ENCODE peak calls at places on chromosome 19, in five cellular contexts. G, V, J, O and N are unnamed samples.

GRCh38 chr19:19602136-19602712 is 16.3 kb downstream of the PBX4 start:
- DNase-seq in G (no peak), V (no peak), J (peak; percentile 77), O (no peak), N (no peak)

GRCh38 chr19:10919352-10920287 is 8.8 kb downstream of the YIPF2 start:
- DNase-seq in G (no peak), V (no peak), J (no peak), O (no peak), N (no peak)

GRCh38 chr19:32652893-32653625 is 21.9 kb downstream of the ANKRD27 start:
- DNase-seq in G (no peak), V (peak; percentile 85), J (peak; percentile 76), O (no peak), N (peak; percentile 87)

GRCh38 chr19:31377736-31378135 is 28.5 kb upstream of the TSHZ3 start:
- DNase-seq in G (no peak), V (no peak), J (no peak), O (no peak), N (no peak)

GRCh38 chr19:19113040-19113541 is 25.2 kb downstream of the TMEM161A start:
- DNase-seq in G (peak; percentile 68), V (no peak), J (no peak), O (peak; percentile 21), N (no peak)

GRCh38 chr19:4606921-4607678 is 32.2 kb upstream of the TNFAIP8L1 start:
- DNase-seq in G (peak; percentile 78), V (no peak), J (no peak), O (no peak), N (peak; percentile 73)

GRCh38 chr19:14031719-14032480 is at the start of gene IL27RA:
- DNase-seq in G (peak; percentile 80), V (peak; percentile 19), J (peak; percentile 59), O (peak; percentile 85), N (peak; percentile 69)

GRCh38 chr19:35712910-35713845 is 4.6 kb upstream of the KMT2B start:
- DNase-seq in G (peak; percentile 32), V (no peak), J (no peak), O (no peak), N (no peak)

GRCh38 chr19:4714016-4714415 is 9.6 kb downstream of the DPP9 start:
- DNase-seq in G (no peak), V (no peak), J (no peak), O (no peak), N (no peak)

GRCh38 chr19:6457958-6458694 is 1.5 kb downstream of the SLC25A23 start:
- DNase-seq in G (no peak), V (peak; percentile 12), J (no peak), O (peak; percentile 58), N (no peak)

GRCh38 chr19:3790941-3791340 is 4.8 kb upstream of the MATK start:
- DNase-seq in G (no peak), V (no peak), J (no peak), O (no peak), N (no peak)

GRCh38 chr19:13723206-13723605 is 41.1 kb upstream of the MRI1 start:
- DNase-seq in G (no peak), V (no peak), J (no peak), O (no peak), N (no peak)

GRCh38 chr19:7575426-7576040 is 20.1 kb upstream of the CAMSAP3 start:
- DNase-seq in G (no peak), V (no peak), J (no peak), O (no peak), N (no peak)

GRCh38 chr19:3834349-3835054 is 34.3 kb downstream of the ZFR2 start:
- DNase-seq in G (no peak), V (no peak), J (no peak), O (no peak), N (no peak)

GRCh38 chr19:6718741-6719539 is 1.5 kb downstream of the C3 start:
- DNase-seq in G (peak; percentile 92), V (no peak), J (no peak), O (peak; percentile 86), N (no peak)

GRCh38 chr19:19937403-19937802 is 36.7 kb downstream of the ZNF93 start:
- DNase-seq in G (no peak), V (no peak), J (no peak), O (peak; percentile 32), N (no peak)

GRCh38 chr19:33376423-33376822 is 2.9 kb downstream of the CEBPG start:
- DNase-seq in G (no peak), V (no peak), J (peak; percentile 96), O (no peak), N (peak; percentile 90)

GRCh38 chr19:17206736-17207581 is 8.2 kb upstream of the USE1 start:
- DNase-seq in G (no peak), V (no peak), J (no peak), O (no peak), N (no peak)

GRCh38 chr19:11299946-11300810 is 4.2 kb downstream of the TSPAN16 start:
- DNase-seq in G (no peak), V (no peak), J (no peak), O (no peak), N (no peak)

GRCh38 chr19:41106177-41106576 is 8.1 kb upstream of the CYP2F1 start:
- DNase-seq in G (no peak), V (no peak), J (no peak), O (no peak), N (no peak)

GRCh38 chr19:8663920-8664670 is 33.7 kb downstream of the NFILZ start:
- DNase-seq in G (peak; percentile 53), V (no peak), J (no peak), O (peak; percentile 51), N (no peak)

GRCh38 chr19:10535613-10536012 is 8.1 kb upstream of the ATG4D start:
- DNase-seq in G (no peak), V (no peak), J (no peak), O (no peak), N (no peak)

GRCh38 chr19:42316223-42317211 is 3.4 kb downstream of the TMEM145 start:
- DNase-seq in G (no peak), V (no peak), J (no peak), O (peak; percentile 55), N (peak; percentile 65)

GRCh38 chr19:17538684-17539287 is 16.7 kb upstream of the COLGALT1 start:
- DNase-seq in G (peak; percentile 36), V (no peak), J (no peak), O (peak; percentile 61), N (no peak)

GRCh38 chr19:56837892-56838679 is 2.4 kb downstream of the PEG3 start:
- DNase-seq in G (no peak), V (peak; percentile 57), J (no peak), O (no peak), N (peak; percentile 78)

GRCh38 chr19:16449330-16449961 is 22.3 kb downstream of the EPS15L1 start:
- DNase-seq in G (no peak), V (no peak), J (peak; percentile 30), O (peak; percentile 71), N (no peak)

GRCh38 chr19:40716031-40716654 is 543 bp downstream of the COQ8B start:
- DNase-seq in G (no peak), V (peak; percentile 70), J (no peak), O (peak; percentile 46), N (no peak)

GRCh38 chr19:47379398-47379938 is 30.4 kb downstream of the DHX34 start:
- DNase-seq in G (no peak), V (no peak), J (no peak), O (no peak), N (no peak)

GRCh38 chr19:47377801-47378200 is 28.7 kb downstream of the DHX34 start:
- DNase-seq in G (no peak), V (no peak), J (no peak), O (no peak), N (no peak)

GRCh38 chr19:47376589-47377144 is 27.6 kb downstream of the DHX34 start:
- DNase-seq in G (no peak), V (no peak), J (no peak), O (no peak), N (no peak)

GRCh38 chr19:47377208-47377701 is 28.1 kb downstream of the DHX34 start:
- DNase-seq in G (no peak), V (no peak), J (no peak), O (no peak), N (peak; percentile 89)

DNA sequence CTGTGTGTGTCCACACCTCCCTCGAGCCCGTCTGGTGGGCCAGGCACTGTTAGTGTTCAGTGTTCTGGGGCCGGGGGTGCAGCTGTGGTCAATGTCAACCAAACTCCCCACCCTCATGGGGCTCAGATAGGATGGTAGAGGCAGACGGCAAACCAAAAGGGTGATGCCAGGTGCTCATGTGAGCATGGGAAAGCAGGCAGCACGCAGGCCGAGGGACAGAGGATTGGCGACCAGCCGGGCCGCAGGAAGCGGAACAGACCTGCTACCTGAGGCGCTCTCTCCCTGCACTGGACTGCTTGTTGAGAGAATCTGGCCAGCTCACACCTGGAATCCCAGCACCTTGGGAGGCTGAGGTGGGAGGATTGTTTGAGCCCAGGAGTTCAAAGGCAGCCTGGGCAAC is 29.1 kb downstream of the DHX34 start:
- DNase-seq in G (no peak), V (no peak), J (no peak), O (no peak), N (no peak)
- H3K27ac ChIP-seq in G (no peak overlapping the region), V (no peak overlapping the region), J (no peak overlapping the region), O (no peak overlapping the region), N (no peak overlapping the region)

GRCh38 chr19:58492265-58492664 is 16.1 kb downstream of the ZNF446 start:
- DNase-seq in G (no peak), V (no peak), J (no peak), O (no peak), N (no peak)
- H3K27ac ChIP-seq in G (no peak overlapping the region), V (no peak overlapping the region), J (no peak overlapping the region), O (no peak overlapping the region), N (no peak overlapping the region)

DNA sequence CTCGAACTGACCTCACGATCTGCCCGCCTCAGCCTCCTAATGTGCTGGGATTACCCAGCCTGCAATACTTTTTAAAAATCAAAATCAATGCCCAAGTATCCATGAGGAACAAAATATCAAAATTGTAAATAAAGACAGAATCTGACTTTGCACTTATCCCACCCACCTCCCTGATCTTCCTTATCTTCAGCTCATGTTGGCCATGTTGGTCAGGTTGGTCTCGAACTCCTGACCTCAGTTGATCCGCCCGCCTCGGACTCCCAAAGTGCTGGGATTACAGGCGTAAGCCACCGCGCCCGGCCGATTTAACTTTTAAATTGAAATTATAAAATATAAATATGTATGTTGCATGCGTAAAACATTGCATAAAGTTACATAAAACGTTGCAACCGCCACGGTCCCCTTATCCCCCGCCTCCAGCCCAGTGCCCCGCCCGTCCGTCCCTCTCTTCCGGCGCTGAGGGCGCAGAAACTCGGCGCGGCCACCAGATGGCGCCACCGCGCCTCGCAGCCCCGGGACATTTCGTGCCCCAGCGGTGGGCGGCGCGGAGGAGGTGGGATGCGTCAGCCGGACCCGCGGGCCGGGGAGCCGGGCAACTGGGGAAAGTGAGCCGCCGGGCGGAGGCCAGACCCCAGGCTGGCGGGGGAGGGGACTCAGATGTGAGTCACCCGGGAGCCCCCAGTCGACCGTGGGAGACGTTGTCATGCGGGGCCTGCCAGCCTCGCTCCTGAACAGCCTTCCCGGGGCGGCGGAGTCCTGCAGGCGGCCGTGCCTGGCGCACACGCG is 1.5 kb upstream of the GADD45B start:
- DNase-seq in G (peak; percentile 95), V (peak; percentile 80), J (peak; percentile 70), O (peak; percentile 90), N (peak; percentile 93)
- H3K27ac ChIP-seq in G (no peak overlapping the region), V (peak overlapping the region; percentile 46), J (peak overlapping the region; percentile 85), O (peak overlapping the region; percentile 67), N (peak overlapping the region; percentile 90)

DNA sequence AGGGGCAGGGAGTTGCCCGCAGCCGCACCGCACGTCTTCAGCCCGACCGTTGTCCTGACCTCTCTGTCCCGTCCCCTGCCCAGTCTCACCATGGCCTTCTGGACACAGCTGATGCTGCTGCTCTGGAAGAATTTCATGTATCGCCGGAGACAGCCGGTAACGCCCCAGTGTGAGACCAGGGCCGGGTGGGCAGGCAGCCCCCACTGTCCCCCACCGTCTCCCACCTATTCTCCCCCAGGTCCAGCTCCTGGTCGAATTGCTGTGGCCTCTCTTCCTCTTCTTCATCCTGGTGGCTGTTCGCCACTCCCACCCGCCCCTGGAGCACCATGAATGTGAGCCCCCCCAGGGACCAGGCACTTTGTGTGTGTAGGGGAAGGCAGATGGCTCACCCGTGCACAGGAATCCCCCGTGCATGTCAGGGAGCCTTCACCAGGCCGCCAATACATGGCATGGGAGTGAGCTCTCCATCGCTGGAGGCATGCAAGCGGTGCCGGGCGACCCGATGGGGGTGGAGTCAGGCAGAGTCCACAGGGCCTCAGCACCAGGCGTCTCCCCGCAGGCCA is 1.4 kb downstream of the ABCA7 start:
- DNase-seq in G (no peak), V (no peak), J (no peak), O (no peak), N (no peak)
- H3K27ac ChIP-seq in G (no peak overlapping the region), V (no peak overlapping the region), J (no peak overlapping the region), O (no peak overlapping the region), N (no peak overlapping the region)